ENCODE peak calls at places on chromosomes 6 and 20, in nine cellular contexts. G is GM23338; V is CD8-positive, alpha-beta T cell; J is mammary epithelial cell; F is psoas muscle; K is GM06990; W is astrocyte of the spinal cord; N is sigmoid colon; R is IMR-90. D is an unnamed sample.

GRCh38 chr6:148999921-149000589 is 253.2 kb downstream of the UST start:
- DNase-seq in G (no peak), V (no peak), J (peak), F (peak), K (no peak), W (peak), N (peak), R (peak), D (peak)

GRCh38 chr20:57266251-57267157 is at the start of gene BMP7:
- DNase-seq in G (peak), V (no peak), J (peak), F (no peak), K (no peak), W (peak), N (no peak), R (no peak), D (no peak)

GRCh38 chr6:127182501-127182900 is 64.0 kb downstream of the RSPO3 start:
- DNase-seq in G (no peak), V (no peak), J (no peak), F (no peak), K (no peak), W (peak), N (no peak), R (no peak), D (no peak)

GRCh38 chr20:39960522-39961420 is 728.3 kb downstream of the MAFB start:
- DNase-seq in G (peak), V (no peak), J (no peak), F (peak), K (no peak), W (no peak), N (peak), R (no peak), D (no peak)

GRCh38 chr6:139323511-139324445 is 32.0 kb upstream of the TXLNB start:
- DNase-seq in G (peak), V (peak), J (peak), F (peak), K (peak), W (peak), N (peak), R (peak), D (no peak)

GRCh38 chr6:47319867-47320266 is 10.2 kb upstream of the TNFRSF21 start:
- DNase-seq in G (no peak), V (no peak), J (no peak), F (no peak), K (no peak), W (no peak), N (no peak), R (no peak), D (no peak)

GRCh38 chr20:58959652-58960051 is 21.4 kb upstream of the NELFCD start:
- DNase-seq in G (no peak), V (no peak), J (no peak), F (no peak), K (no peak), W (no peak), N (no peak), R (no peak), D (no peak)

GRCh38 chr6:106100755-106101154 is 14.6 kb downstream of the PRDM1 start:
- DNase-seq in G (no peak), V (no peak), J (no peak), F (no peak), K (no peak), W (no peak), N (no peak), R (no peak), D (no peak)

GRCh38 chr6:53961679-53962370 is 149.4 kb upstream of the MLIP start:
- DNase-seq in G (peak), V (no peak), J (no peak), F (no peak), K (no peak), W (no peak), N (no peak), R (peak), D (no peak)

GRCh38 chr6:143125455-143125854 is 64.8 kb downstream of the AIG1 start:
- DNase-seq in G (no peak), V (no peak), J (no peak), F (no peak), K (no peak), W (peak), N (no peak), R (no peak), D (no peak)

GRCh38 chr6:154229796-154230195 is 126.8 kb downstream of the IPCEF1 start:
- DNase-seq in G (no peak), V (no peak), J (no peak), F (no peak), K (peak), W (no peak), N (no peak), R (no peak), D (no peak)

GRCh38 chr20:14986026-14986655 is 648.7 kb upstream of the FLRT3 start:
- DNase-seq in G (no peak), V (no peak), J (peak), F (no peak), K (no peak), W (peak), N (no peak), R (no peak), D (peak)

GRCh38 chr20:25053207-25054132 is 4.5 kb downstream of the ACSS1 start:
- DNase-seq in G (no peak), V (no peak), J (no peak), F (peak), K (no peak), W (peak), N (peak), R (peak), D (no peak)

GRCh38 chr6:35259946-35260626 is 551 bp downstream of the ZNF76 start:
- DNase-seq in G (peak), V (peak), J (peak), F (peak), K (peak), W (peak), N (peak), R (peak), D (peak)

GRCh38 chr20:23995905-23996666 is 7.5 kb upstream of the GGTLC1 start:
- DNase-seq in G (peak), V (peak), J (peak), F (peak), K (no peak), W (peak), N (no peak), R (peak), D (peak)

GRCh38 chr6:109454483-109455160 is 950 bp downstream of the MICAL1 start:
- DNase-seq in G (peak), V (peak), J (no peak), F (no peak), K (peak), W (peak), N (peak), R (peak), D (no peak)

GRCh38 chr6:83151114-83151513 is 42.0 kb downstream of the PGM3 start:
- DNase-seq in G (peak), V (no peak), J (peak), F (no peak), K (no peak), W (no peak), N (no peak), R (peak), D (peak)

GRCh38 chr6:137211910-137212309 is 7.3 kb downstream of the IFNGR1 start:
- DNase-seq in G (no peak), V (no peak), J (no peak), F (no peak), K (no peak), W (no peak), N (no peak), R (no peak), D (no peak)

GRCh38 chr20:59597240-59597639 is 7.1 kb upstream of the PHACTR3 start:
- DNase-seq in G (no peak), V (no peak), J (no peak), F (no peak), K (no peak), W (no peak), N (no peak), R (no peak), D (no peak)

GRCh38 chr6:36666726-36667591 is 11.6 kb upstream of the CDKN1A start:
- DNase-seq in G (peak), V (no peak), J (peak), F (peak), K (peak), W (peak), N (peak), R (peak), D (peak)

GRCh38 chr6:24838081-24838480 is 39.4 kb upstream of the ARMH2 start:
- DNase-seq in G (no peak), V (no peak), J (no peak), F (no peak), K (no peak), W (no peak), N (no peak), R (no peak), D (no peak)

GRCh38 chr6:28824793-28825731 is 98.7 kb downstream of the TRIM27 start:
- DNase-seq in G (peak), V (no peak), J (no peak), F (no peak), K (no peak), W (no peak), N (no peak), R (no peak), D (no peak)

GRCh38 chr6:28825732-28826293 is 98.0 kb downstream of the TRIM27 start:
- DNase-seq in G (no peak), V (no peak), J (no peak), F (no peak), K (no peak), W (no peak), N (no peak), R (no peak), D (no peak)
- H3K4me3 ChIP-seq in G (peak), V (no peak), J (no peak), F (no peak), K (no peak), W (no peak), N (no peak), R (no peak), D (peak)

DNA sequence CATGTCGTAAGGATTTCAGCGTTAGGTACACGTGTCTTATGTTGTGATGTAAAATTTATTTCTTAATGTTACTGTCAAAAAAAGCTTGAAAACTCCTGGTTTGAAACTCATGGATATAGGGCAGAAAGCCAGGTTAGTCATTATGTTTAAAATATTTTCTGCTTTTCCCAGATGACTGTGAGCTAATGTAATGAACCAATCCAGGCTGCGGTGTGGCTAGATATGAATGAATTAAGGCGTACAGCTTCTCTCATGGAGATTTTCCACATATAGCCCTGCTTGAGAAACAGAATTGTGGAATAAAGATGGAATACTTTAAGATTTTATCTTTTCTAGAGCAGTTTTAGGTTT is 80.3 kb upstream of the STMND1 start:
- DNase-seq in G (no peak), V (no peak), J (peak), F (no peak), K (no peak), W (peak), N (no peak), R (peak), D (peak)
- H3K4me3 ChIP-seq in G (no peak), V (no peak), J (no peak), F (no peak), K (no peak), W (no peak), N (no peak), R (no peak), D (no peak)

GRCh38 chr6:132404736-132405135 is 3.5 kb upstream of the MOXD1 start:
- DNase-seq in G (peak), V (no peak), J (no peak), F (no peak), K (no peak), W (peak), N (no peak), R (peak), D (peak)
- H3K4me3 ChIP-seq in G (no peak), V (no peak), J (no peak), F (no peak), K (peak), W (no peak), N (no peak), R (no peak), D (no peak)

GRCh38 chr6:167146173-167146572 is 11.6 kb downstream of the GPR31 start:
- DNase-seq in G (no peak), V (no peak), J (no peak), F (no peak), K (no peak), W (no peak), N (no peak), R (no peak), D (no peak)
- H3K4me3 ChIP-seq in G (no peak), V (no peak), J (no peak), F (no peak), K (no peak), W (no peak), N (no peak), R (no peak), D (no peak)

GRCh38 chr6:158810149-158811095 is 8.7 kb downstream of the EZR start:
- DNase-seq in G (no peak), V (no peak), J (no peak), F (no peak), K (no peak), W (no peak), N (no peak), R (no peak), D (no peak)

GRCh38 chr6:158805698-158806373 is 13.3 kb downstream of the EZR start:
- DNase-seq in G (no peak), V (no peak), J (no peak), F (no peak), K (no peak), W (no peak), N (no peak), R (no peak), D (no peak)

GRCh38 chr6:158807515-158808441 is 11.4 kb downstream of the EZR start:
- DNase-seq in G (peak), V (no peak), J (no peak), F (no peak), K (no peak), W (no peak), N (no peak), R (no peak), D (no peak)

GRCh38 chr6:158808442-158808833 is 10.7 kb downstream of the EZR start:
- DNase-seq in G (no peak), V (no peak), J (no peak), F (no peak), K (no peak), W (no peak), N (no peak), R (no peak), D (peak)

GRCh38 chr6:158808918-158809678 is 10.1 kb downstream of the EZR start:
- DNase-seq in G (no peak), V (no peak), J (no peak), F (no peak), K (peak), W (no peak), N (no peak), R (no peak), D (peak)
- H3K4me3 ChIP-seq in G (peak), V (no peak), J (no peak), F (no peak), K (no peak), W (no peak), N (no peak), R (no peak), D (no peak)

DNA sequence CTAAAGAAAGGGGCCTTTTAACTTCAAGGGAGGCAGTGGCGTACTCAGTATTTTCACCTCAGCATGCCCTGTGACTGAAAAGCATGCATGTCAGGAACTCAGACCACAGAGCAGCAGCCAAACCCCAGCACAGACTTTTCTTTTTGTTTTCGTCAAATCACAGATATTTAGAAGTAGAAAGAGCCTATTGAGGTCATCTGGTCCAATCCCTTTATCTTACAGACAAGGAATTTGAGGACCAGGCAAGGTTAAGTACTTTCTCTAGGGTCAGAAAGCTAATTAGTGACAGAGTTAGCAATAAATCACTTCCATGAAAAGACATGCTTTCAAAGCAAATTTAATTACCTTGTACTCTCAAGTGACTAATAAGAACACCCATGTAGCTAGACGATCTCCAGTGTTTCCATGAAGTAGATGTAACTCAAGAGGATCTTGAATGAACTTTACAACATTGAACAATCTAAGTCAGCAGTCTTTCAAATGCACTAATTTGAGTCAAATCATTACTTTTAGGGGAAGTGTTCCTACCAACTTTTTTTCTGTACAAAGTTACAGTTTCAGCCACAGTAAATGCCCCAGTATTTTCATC is 35.9 kb downstream of the MOXD1 start:
- DNase-seq in G (peak), V (no peak), J (no peak), F (no peak), K (peak), W (peak), N (peak), R (no peak), D (no peak)
- H3K4me3 ChIP-seq in G (no peak), V (no peak), J (no peak), F (no peak), K (no peak), W (no peak), N (no peak), R (no peak), D (no peak)